ENCODE peak calls at places on chromosomes 16 and 17, in ten cellular contexts. One of them, this sample, is unnamed.

GRCh38 chr17:54967621-54968258 is 714 bp downstream of the COX11 start:
- DNase-seq in B cell: no peak
- DNase-seq in tibial artery: no peak
- DNase-seq in brain microvascular endothelial cell: peak; percentile 11
- DNase-seq in left lung: no peak
- DNase-seq in keratinocyte: no peak
- DNase-seq in endodermal cell: peak; percentile 67
- DNase-seq in cardiac muscle cell: peak; percentile 28
- DNase-seq in neural crest cell: no peak
- DNase-seq in GM23338: peak; percentile 22
- DNase-seq in this sample: no peak

GRCh38 chr16:61684566-61684965 is 351.7 kb downstream of the CDH8 start:
- DNase-seq in cardiac muscle cell: no peak
- DNase-seq in B cell: no peak
- DNase-seq in brain microvascular endothelial cell: no peak
- DNase-seq in endodermal cell: no peak
- DNase-seq in GM23338: no peak
- DNase-seq in keratinocyte: no peak
- DNase-seq in tibial artery: no peak
- DNase-seq in left lung: no peak
- DNase-seq in neural crest cell: no peak
- DNase-seq in this sample: no peak

GRCh38 chr16:62406387-62406786 is 370.1 kb upstream of the CDH8 start:
- DNase-seq in cardiac muscle cell: no peak
- DNase-seq in GM23338: no peak
- DNase-seq in keratinocyte: no peak
- DNase-seq in left lung: no peak
- DNase-seq in brain microvascular endothelial cell: no peak
- DNase-seq in B cell: no peak
- DNase-seq in tibial artery: no peak
- DNase-seq in neural crest cell: no peak
- DNase-seq in endodermal cell: no peak
- DNase-seq in this sample: no peak

GRCh38 chr17:16439303-16439791 is 24.0 kb downstream of the TRPV2 start:
- DNase-seq in keratinocyte: no peak
- DNase-seq in B cell: no peak
- DNase-seq in tibial artery: no peak
- DNase-seq in neural crest cell: no peak
- DNase-seq in GM23338: no peak
- DNase-seq in brain microvascular endothelial cell: no peak
- DNase-seq in endodermal cell: no peak
- DNase-seq in cardiac muscle cell: peak; percentile 46
- DNase-seq in left lung: no peak
- DNase-seq in this sample: no peak

GRCh38 chr17:72456026-72456569 is 335.3 kb downstream of the SOX9 start:
- DNase-seq in keratinocyte: no peak
- DNase-seq in neural crest cell: no peak
- DNase-seq in cardiac muscle cell: no peak
- DNase-seq in brain microvascular endothelial cell: peak; percentile 55
- DNase-seq in left lung: no peak
- DNase-seq in GM23338: no peak
- DNase-seq in B cell: no peak
- DNase-seq in endodermal cell: no peak
- DNase-seq in tibial artery: no peak
- DNase-seq in this sample: no peak

GRCh38 chr17:79921411-79922160 is 82.3 kb upstream of the CBX4 start:
- DNase-seq in keratinocyte: no peak
- DNase-seq in tibial artery: no peak
- DNase-seq in GM23338: no peak
- DNase-seq in brain microvascular endothelial cell: no peak
- DNase-seq in endodermal cell: no peak
- DNase-seq in left lung: no peak
- DNase-seq in neural crest cell: no peak
- DNase-seq in B cell: no peak
- DNase-seq in cardiac muscle cell: no peak
- DNase-seq in this sample: no peak

GRCh38 chr17:40909351-40909750 is 24.3 kb upstream of the KRT20 start:
- DNase-seq in B cell: peak; percentile 57
- DNase-seq in keratinocyte: peak; percentile 91
- DNase-seq in endodermal cell: peak; percentile 92
- DNase-seq in cardiac muscle cell: peak; percentile 86
- DNase-seq in left lung: peak; percentile 80
- DNase-seq in neural crest cell: peak; percentile 63
- DNase-seq in tibial artery: peak; percentile 79
- DNase-seq in brain microvascular endothelial cell: peak; percentile 94
- DNase-seq in GM23338: peak; percentile 88
- DNase-seq in this sample: peak; percentile 90

GRCh38 chr16:77690416-77690815 is 31.9 kb upstream of the NUDT7 start:
- DNase-seq in cardiac muscle cell: no peak
- DNase-seq in brain microvascular endothelial cell: no peak
- DNase-seq in neural crest cell: no peak
- DNase-seq in left lung: no peak
- DNase-seq in keratinocyte: no peak
- DNase-seq in tibial artery: no peak
- DNase-seq in GM23338: no peak
- DNase-seq in B cell: no peak
- DNase-seq in endodermal cell: no peak
- DNase-seq in this sample: no peak

GRCh38 chr16:70804153-70804728 is 3.3 kb upstream of the VAC14 start:
- DNase-seq in keratinocyte: no peak
- DNase-seq in left lung: no peak
- DNase-seq in brain microvascular endothelial cell: peak; percentile 91
- DNase-seq in B cell: no peak
- DNase-seq in tibial artery: no peak
- DNase-seq in cardiac muscle cell: no peak
- DNase-seq in neural crest cell: no peak
- DNase-seq in GM23338: no peak
- DNase-seq in endodermal cell: peak; percentile 21
- DNase-seq in this sample: no peak

GRCh38 chr17:74249966-74250365 is 24.1 kb upstream of the DNAI2 start:
- DNase-seq in B cell: no peak
- DNase-seq in endodermal cell: no peak
- DNase-seq in brain microvascular endothelial cell: no peak
- DNase-seq in cardiac muscle cell: no peak
- DNase-seq in GM23338: no peak
- DNase-seq in neural crest cell: no peak
- DNase-seq in left lung: no peak
- DNase-seq in keratinocyte: no peak
- DNase-seq in tibial artery: no peak
- DNase-seq in this sample: no peak

GRCh38 chr16:67562918-67563707 is 787 bp downstream of the CTCF start:
- DNase-seq in GM23338: peak; percentile 74
- DNase-seq in B cell: peak; percentile 71
- DNase-seq in keratinocyte: no peak
- DNase-seq in endodermal cell: peak; percentile 82
- DNase-seq in tibial artery: no peak
- DNase-seq in cardiac muscle cell: peak; percentile 90
- DNase-seq in left lung: peak; percentile 57
- DNase-seq in brain microvascular endothelial cell: peak; percentile 16
- DNase-seq in neural crest cell: peak; percentile 55
- DNase-seq in this sample: no peak

GRCh38 chr17:36152639-36153120 is 23.8 kb downstream of the TBC1D3B start:
- DNase-seq in keratinocyte: no peak
- DNase-seq in brain microvascular endothelial cell: no peak
- DNase-seq in left lung: no peak
- DNase-seq in cardiac muscle cell: no peak
- DNase-seq in neural crest cell: no peak
- DNase-seq in GM23338: peak; percentile 3
- DNase-seq in endodermal cell: peak; percentile 44
- DNase-seq in tibial artery: no peak
- DNase-seq in B cell: no peak
- DNase-seq in this sample: no peak

GRCh38 chr17:73474370-73474988 is 162.7 kb upstream of the CDC42EP4 start:
- DNase-seq in cardiac muscle cell: peak; percentile 90
- DNase-seq in B cell: no peak
- DNase-seq in keratinocyte: peak; percentile 17
- DNase-seq in brain microvascular endothelial cell: peak; percentile 80
- DNase-seq in endodermal cell: no peak
- DNase-seq in neural crest cell: no peak
- DNase-seq in tibial artery: peak; percentile 31
- DNase-seq in GM23338: no peak
- DNase-seq in left lung: peak; percentile 65
- DNase-seq in this sample: peak; percentile 76

GRCh38 chr16:70460737-70461261 is 6.4 kb downstream of the FCSK start:
- DNase-seq in left lung: no peak
- DNase-seq in keratinocyte: no peak
- DNase-seq in neural crest cell: no peak
- DNase-seq in GM23338: no peak
- DNase-seq in B cell: peak; percentile 1
- DNase-seq in tibial artery: no peak
- DNase-seq in brain microvascular endothelial cell: no peak
- DNase-seq in cardiac muscle cell: peak; percentile 23
- DNase-seq in endodermal cell: peak; percentile 80
- DNase-seq in this sample: no peak

GRCh38 chr17:21239680-21240374 is 13.4 kb downstream of the NATD1 start:
- DNase-seq in left lung: no peak
- DNase-seq in tibial artery: no peak
- DNase-seq in neural crest cell: no peak
- DNase-seq in keratinocyte: no peak
- DNase-seq in GM23338: peak; percentile 72
- DNase-seq in B cell: no peak
- DNase-seq in brain microvascular endothelial cell: peak; percentile 15
- DNase-seq in endodermal cell: peak; percentile 87
- DNase-seq in cardiac muscle cell: peak; percentile 46
- DNase-seq in this sample: no peak

GRCh38 chr17:55384833-55385232 is 36.8 kb downstream of the MMD start:
- DNase-seq in endodermal cell: no peak
- DNase-seq in keratinocyte: no peak
- DNase-seq in neural crest cell: no peak
- DNase-seq in brain microvascular endothelial cell: no peak
- DNase-seq in left lung: no peak
- DNase-seq in tibial artery: no peak
- DNase-seq in B cell: no peak
- DNase-seq in GM23338: no peak
- DNase-seq in cardiac muscle cell: no peak
- DNase-seq in this sample: no peak

GRCh38 chr17:45429338-45430005 is 3.2 kb downstream of the ARHGAP27 start:
- DNase-seq in brain microvascular endothelial cell: no peak
- DNase-seq in keratinocyte: no peak
- DNase-seq in GM23338: peak; percentile 71
- DNase-seq in endodermal cell: peak; percentile 90
- DNase-seq in left lung: no peak
- DNase-seq in tibial artery: no peak
- DNase-seq in neural crest cell: no peak
- DNase-seq in B cell: peak; percentile 36
- DNase-seq in cardiac muscle cell: peak; percentile 60
- DNase-seq in this sample: no peak

GRCh38 chr17:65403616-65404015 is 157.8 kb downstream of the AXIN2 start:
- DNase-seq in cardiac muscle cell: no peak
- DNase-seq in keratinocyte: no peak
- DNase-seq in left lung: no peak
- DNase-seq in endodermal cell: no peak
- DNase-seq in neural crest cell: no peak
- DNase-seq in tibial artery: no peak
- DNase-seq in brain microvascular endothelial cell: no peak
- DNase-seq in GM23338: no peak
- DNase-seq in B cell: no peak
- DNase-seq in this sample: no peak

GRCh38 chr17:43768943-43769342 is 9.8 kb downstream of the DUSP3 start:
- DNase-seq in keratinocyte: no peak
- DNase-seq in brain microvascular endothelial cell: no peak
- DNase-seq in neural crest cell: no peak
- DNase-seq in B cell: no peak
- DNase-seq in left lung: no peak
- DNase-seq in cardiac muscle cell: no peak
- DNase-seq in GM23338: no peak
- DNase-seq in endodermal cell: peak; percentile 39
- DNase-seq in tibial artery: no peak
- DNase-seq in this sample: no peak
- TF ChIP-seq CTCF in keratinocyte: no peak
- TF ChIP-seq CTCF in brain microvascular endothelial cell: no peak
- TF ChIP-seq CTCF in neural crest cell: no peak
- TF ChIP-seq CTCF in B cell: no peak
- TF ChIP-seq CTCF in left lung: no peak
- TF ChIP-seq CTCF in cardiac muscle cell: no peak
- TF ChIP-seq CTCF in GM23338: no peak
- TF ChIP-seq CTCF in endodermal cell: no peak
- TF ChIP-seq CTCF in tibial artery: no peak
- TF ChIP-seq CTCF in this sample: no peak

DNA sequence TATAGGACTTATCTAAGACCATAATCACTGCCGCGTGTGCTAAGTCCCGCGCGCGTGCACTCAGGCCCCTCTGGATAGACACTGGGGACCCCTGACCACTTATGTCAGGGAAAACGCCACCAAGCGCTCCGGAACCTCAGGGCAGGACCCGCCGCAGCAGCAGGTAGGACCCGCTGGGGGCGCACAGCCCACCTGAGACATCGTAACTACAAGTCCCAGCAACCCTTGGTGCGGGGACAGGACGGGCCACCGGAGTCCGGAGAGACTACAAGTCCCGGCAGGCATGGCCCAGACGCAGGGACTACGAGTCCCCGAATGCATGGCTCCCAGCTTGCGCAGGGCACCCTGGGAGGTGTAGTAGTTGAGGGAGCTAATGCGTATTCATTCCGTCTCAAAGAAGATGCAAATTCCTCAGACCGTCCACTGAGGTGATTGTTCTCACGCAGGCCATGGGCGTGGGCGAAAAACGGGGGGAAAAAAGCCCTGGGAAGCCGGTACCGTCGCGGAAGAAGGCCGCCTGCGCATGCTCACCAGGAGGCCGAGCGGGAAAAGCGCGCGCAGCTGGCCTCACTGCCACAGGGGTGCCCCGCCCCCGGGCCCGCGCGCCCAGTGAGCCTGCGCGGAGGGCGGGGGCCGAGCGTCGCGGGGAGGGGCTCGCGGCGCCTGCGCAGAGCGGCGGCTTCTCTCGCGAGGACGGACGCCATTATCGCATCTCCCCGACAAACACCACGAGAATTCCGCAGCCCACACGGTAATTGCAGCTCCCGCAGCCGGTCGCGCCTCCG is at the start of gene BANP:
- DNase-seq in B cell: peak; percentile 99
- DNase-seq in endodermal cell: peak; percentile 99
- DNase-seq in left lung: peak; percentile 99
- DNase-seq in tibial artery: peak; percentile 98
- DNase-seq in neural crest cell: peak; percentile 88
- DNase-seq in keratinocyte: peak; percentile 94
- DNase-seq in cardiac muscle cell: peak; percentile 99
- DNase-seq in brain microvascular endothelial cell: peak; percentile 98
- DNase-seq in GM23338: peak; percentile 100
- DNase-seq in this sample: peak; percentile 98
- TF ChIP-seq CTCF in B cell: peak; percentile 70
- TF ChIP-seq CTCF in endodermal cell: peak; percentile 83
- TF ChIP-seq CTCF in left lung: peak; percentile 53
- TF ChIP-seq CTCF in tibial artery: peak; percentile 50
- TF ChIP-seq CTCF in neural crest cell: peak; percentile 60
- TF ChIP-seq CTCF in keratinocyte: peak; percentile 39
- TF ChIP-seq CTCF in cardiac muscle cell: peak; percentile 36
- TF ChIP-seq CTCF in brain microvascular endothelial cell: peak; percentile 63
- TF ChIP-seq CTCF in GM23338: peak; percentile 34
- TF ChIP-seq CTCF in this sample: peak; percentile 28

GRCh38 chr16:50580180-50580771 is 32.1 kb downstream of the NKD1 start:
- DNase-seq in GM23338: no peak
- DNase-seq in endodermal cell: no peak
- DNase-seq in keratinocyte: no peak
- DNase-seq in left lung: no peak
- DNase-seq in brain microvascular endothelial cell: no peak
- DNase-seq in B cell: no peak
- DNase-seq in cardiac muscle cell: no peak
- DNase-seq in tibial artery: no peak
- DNase-seq in neural crest cell: no peak
- DNase-seq in this sample: no peak
- TF ChIP-seq CTCF in GM23338: no peak
- TF ChIP-seq CTCF in endodermal cell: no peak
- TF ChIP-seq CTCF in keratinocyte: no peak
- TF ChIP-seq CTCF in left lung: no peak
- TF ChIP-seq CTCF in brain microvascular endothelial cell: no peak
- TF ChIP-seq CTCF in B cell: no peak
- TF ChIP-seq CTCF in cardiac muscle cell: no peak
- TF ChIP-seq CTCF in tibial artery: no peak
- TF ChIP-seq CTCF in neural crest cell: no peak
- TF ChIP-seq CTCF in this sample: no peak

GRCh38 chr17:82767041-82767754 is 15.3 kb downstream of the TBCD start:
- DNase-seq in GM23338: peak; percentile 90
- DNase-seq in left lung: no peak
- DNase-seq in tibial artery: no peak
- DNase-seq in keratinocyte: no peak
- DNase-seq in neural crest cell: peak; percentile 62
- DNase-seq in cardiac muscle cell: peak; percentile 56
- DNase-seq in brain microvascular endothelial cell: peak; percentile 22
- DNase-seq in endodermal cell: peak; percentile 92
- DNase-seq in B cell: peak; percentile 48
- DNase-seq in this sample: no peak
- TF ChIP-seq CTCF in GM23338: peak; percentile 82
- TF ChIP-seq CTCF in left lung: peak; percentile 30
- TF ChIP-seq CTCF in tibial artery: peak; percentile 12
- TF ChIP-seq CTCF in keratinocyte: peak; percentile 57
- TF ChIP-seq CTCF in neural crest cell: peak; percentile 76
- TF ChIP-seq CTCF in cardiac muscle cell: peak; percentile 59
- TF ChIP-seq CTCF in brain microvascular endothelial cell: peak; percentile 75
- TF ChIP-seq CTCF in endodermal cell: peak; percentile 90
- TF ChIP-seq CTCF in B cell: peak; percentile 48
- TF ChIP-seq CTCF in this sample: peak; percentile 28